ENCODE peak calls at places on chromosomes 11 and 22, in nine cellular contexts. Y is stimulated activated naive CD4-positive, alpha-beta T cell treated with Interleukin-2 at 50 U/mL for 16 hours; T is nucleus accumbens; W is kidney; Q is activated naive CD4-positive, alpha-beta T cell; B is NCI-H1436; K is non-pigmented ciliary epithelial cell; Z is stimulated activated CD4-positive, alpha-beta T cell treated with anti-CD3 and anti-CD28 coated beads, Interleukin-12 subunit alpha, Interleukin-12 subunit beta, amount 100 ng/mL, for 48 hours; O is NCI-H1105. E is an unnamed sample.

GRCh38 chr22:40196628-40197027 is 18.9 kb downstream of the TNRC6B start:
- DNase-seq in K (peak), T (no peak), O (no peak), W (no peak), Y (peak), Z (peak), Q (no peak), B (no peak), E (peak)

GRCh38 chr11:129315781-129316579 is 59.7 kb upstream of the BARX2 start:
- DNase-seq in T (no peak), B (no peak), K (no peak), W (no peak), Y (no peak), Q (no peak), O (peak), Z (no peak), E (no peak)

GRCh38 chr22:49540571-49541450 is 286.9 kb downstream of the BRD1 start:
- DNase-seq in T (no peak), B (no peak), Y (no peak), Z (no peak), K (no peak), W (peak), Q (no peak), O (no peak), E (no peak)

GRCh38 chr22:37345863-37346514 is 63.7 kb downstream of the CYTH4 start:
- DNase-seq in Z (no peak), B (no peak), Q (no peak), W (no peak), Y (no peak), K (peak), O (peak), T (no peak), E (no peak)

GRCh38 chr11:10918275-10918674 is 60.4 kb upstream of the ZBED5 start:
- DNase-seq in B (no peak), O (no peak), T (no peak), Z (no peak), Q (no peak), Y (no peak), K (no peak), W (no peak), E (no peak)

GRCh38 chr22:32649515-32650200 is 151.8 kb upstream of the TIMP3 start:
- DNase-seq in B (no peak), Q (no peak), W (no peak), Z (no peak), K (no peak), T (no peak), O (no peak), Y (no peak), E (no peak)

GRCh38 chr11:123504401-123504800 is 74.3 kb downstream of the GRAMD1B start:
- DNase-seq in K (no peak), B (no peak), Q (no peak), Z (no peak), O (no peak), W (no peak), T (no peak), Y (no peak), E (no peak)

GRCh38 chr11:86503131-86503530 is 128.4 kb downstream of the CCDC81 start:
- DNase-seq in W (no peak), Z (no peak), K (no peak), Q (no peak), B (no peak), Y (no peak), T (no peak), O (no peak), E (no peak)

GRCh38 chr11:22684082-22684481 is 17.7 kb downstream of the GAS2 start:
- DNase-seq in B (no peak), W (no peak), Z (no peak), T (no peak), Q (no peak), Y (no peak), O (no peak), K (no peak), E (no peak)

GRCh38 chr11:56089697-56090096 is 3.4 kb upstream of the OR8I2 start:
- DNase-seq in B (no peak), W (no peak), Z (no peak), Q (no peak), T (no peak), Y (no peak), K (no peak), O (no peak), E (peak)

GRCh38 chr11:66188580-66188979 is 79.9 kb upstream of the RAB1B start:
- DNase-seq in B (no peak), T (no peak), O (no peak), Z (no peak), K (peak), Y (no peak), Q (no peak), W (no peak), E (no peak)

GRCh38 chr11:71329165-71329510 is 76.8 kb upstream of the SHANK2 start:
- DNase-seq in Q (no peak), T (no peak), Y (no peak), O (no peak), W (peak), K (no peak), B (no peak), Z (no peak), E (no peak)

E was measured in Karpas-422.